ENCODE peak calls at places on chromosomes 11 and 22, in four cellular contexts. U, J, P and Q are unnamed samples.

GRCh38 chr22:30908051-30908461 is 60.5 kb downstream of the MORC2 start:
- DNase-seq in U (no peak), P (no peak), J (no peak), Q (no peak)

GRCh38 chr11:8624698-8625097 is 30.7 kb upstream of the STK33 start:
- DNase-seq in P (no peak), J (no peak), U (no peak), Q (no peak)

GRCh38 chr11:66247801-66248200 is 20.6 kb upstream of the RAB1B start:
- DNase-seq in U (no peak), P (no peak), J (no peak), Q (no peak)

GRCh38 chr11:73797457-73797856 is 9.8 kb downstream of the MRPL48 start:
- DNase-seq in J (peak; percentile 82), U (no peak), P (no peak), Q (no peak)

GRCh38 chr11:37905707-37906417 is 1307.8 kb upstream of the RAG2 start:
- DNase-seq in U (peak; percentile 46), P (no peak), J (no peak), Q (no peak)

GRCh38 chr22:27237342-27237741 is 564.2 kb downstream of the MN1 start:
- DNase-seq in P (no peak), J (no peak), U (no peak), Q (no peak)

GRCh38 chr11:121722431-121723256 is 269.9 kb upstream of the SORL1-AS1 start:
- DNase-seq in U (no peak), J (peak; percentile 88), P (no peak), Q (peak; percentile 71)

GRCh38 chr11:112448806-112449205 is 188.1 kb upstream of the PLET1 start:
- DNase-seq in J (no peak), U (no peak), P (no peak), Q (no peak)

GRCh38 chr11:103325686-103326069 is 216.5 kb downstream of the DYNC2H1 start:
- DNase-seq in P (no peak), J (no peak), U (no peak), Q (no peak)

GRCh38 chr22:27107824-27108223 is 450.4 kb downstream of the MIAT start:
- DNase-seq in J (peak; percentile 73), P (no peak), U (peak; percentile 68), Q (peak; percentile 43)

GRCh38 chr11:2305862-2306823 is 4.3 kb downstream of the TSPAN32 start:
- DNase-seq in U (no peak), P (no peak), J (no peak), Q (peak; percentile 22)

GRCh38 chr11:67371549-67372231 is 1.7 kb downstream of the CLCF1 start:
- DNase-seq in P (no peak), J (no peak), U (no peak), Q (peak; percentile 53)

GRCh38 chr11:119016216-119017009 is 1.7 kb downstream of the RPS25 start:
- DNase-seq in J (no peak), U (no peak), P (no peak), Q (no peak)